ENCODE peak calls at places on chromosomes 11 and 22, in six cellular contexts. P, R, S, Z, I and L are unnamed samples.

GRCh38 chr22:46563381-46564083 is 26.1 kb upstream of the CELSR1 start:
- DNase-seq in R (peak), S (peak), I (no peak), P (peak), Z (peak), L (peak)

GRCh38 chr11:64291746-64292457 is 800 bp downstream of the KCNK4 start:
- DNase-seq in S (no peak), P (no peak), I (no peak), R (no peak), Z (peak), L (no peak)

GRCh38 chr11:34158661-34159060 is 53.2 kb downstream of the NAT10 start:
- DNase-seq in P (no peak), R (no peak), Z (no peak), S (no peak), I (no peak), L (no peak)

GRCh38 chr11:129888451-129888850 is 6.9 kb downstream of the NFRKB start:
- DNase-seq in P (no peak), S (no peak), Z (no peak), I (no peak), R (no peak), L (no peak)

GRCh38 chr11:28673687-28674431 is 565.7 kb downstream of the METTL15 start:
- DNase-seq in I (no peak), R (no peak), S (no peak), Z (no peak), P (no peak), L (no peak)

GRCh38 chr11:68904458-68904847 is 762 bp downstream of the IGHMBP2 start:
- DNase-seq in P (no peak), R (no peak), Z (peak), I (peak), S (no peak), L (no peak)

GRCh38 chr22:17788528-17789378 is 14.5 kb upstream of the BID start:
- DNase-seq in I (no peak), R (no peak), S (no peak), Z (no peak), P (no peak), L (no peak)

GRCh38 chr11:18352581-18352980 is 30.2 kb downstream of the GTF2H1 start:
- DNase-seq in S (no peak), I (no peak), R (no peak), P (no peak), Z (no peak), L (no peak)

GRCh38 chr22:18148508-18148965 is 1.4 kb upstream of the USP18 start:
- DNase-seq in I (no peak), R (no peak), Z (no peak), S (peak), P (no peak), L (no peak)

GRCh38 chr11:79018371-79018849 is 422.4 kb downstream of the TENM4 start:
- DNase-seq in R (no peak), I (no peak), S (no peak), Z (peak), P (peak), L (no peak)

GRCh38 chr11:47399860-47400812 is 8.3 kb upstream of the SLC39A13 start:
- DNase-seq in I (no peak), R (peak), Z (peak), S (no peak), P (no peak), L (peak)

GRCh38 chr11:95767498-95767897 is 22.1 kb downstream of the FAM76B start:
- DNase-seq in I (no peak), Z (no peak), P (peak), S (no peak), R (no peak), L (no peak)

GRCh38 chr11:124183045-124183444 is at the start of gene OR10D3:
- DNase-seq in I (no peak), P (no peak), Z (no peak), R (no peak), S (no peak), L (no peak)

GRCh38 chr11:127890026-127890611 is 697.2 kb downstream of the ETS1 start:
- DNase-seq in I (no peak), S (no peak), R (no peak), Z (no peak), P (peak), L (no peak)

GRCh38 chr11:87368876-87369480 is 331.2 kb downstream of the TMEM135 start:
- DNase-seq in R (no peak), I (no peak), Z (no peak), S (no peak), P (no peak), L (no peak)

GRCh38 chr11:130648601-130649000 is 200.2 kb downstream of the ADAMTS15 start:
- DNase-seq in S (no peak), R (peak), I (no peak), Z (no peak), P (no peak), L (no peak)

GRCh38 chr22:22681221-22681739 is 36.9 kb downstream of the GGTLC2 start:
- DNase-seq in P (peak), Z (no peak), S (no peak), I (no peak), R (no peak), L (no peak)

GRCh38 chr11:106399075-106399500 is 321.6 kb downstream of the AASDHPPT start:
- DNase-seq in P (peak), S (no peak), R (peak), I (no peak), Z (peak), L (no peak)

GRCh38 chr11:31882951-31883392 is 71.8 kb upstream of the PAX6 start:
- DNase-seq in I (peak), P (no peak), R (no peak), Z (no peak), S (no peak), L (no peak)

GRCh38 chr22:47299211-47299878 is 536.9 kb downstream of the TBC1D22A start:
- DNase-seq in S (no peak), P (no peak), R (no peak), I (no peak), Z (peak), L (no peak)

GRCh38 chr11:67497656-67498291 is 7.4 kb downstream of the PITPNM1 start:
- DNase-seq in P (no peak), R (peak), I (no peak), Z (no peak), S (no peak), L (no peak)

GRCh38 chr11:13923716-13924650 is 38.5 kb upstream of the SPON1 start:
- DNase-seq in R (no peak), I (no peak), Z (no peak), P (no peak), S (no peak), L (no peak)

GRCh38 chr11:30107899-30108298 is 91.1 kb upstream of the KCNA4 start:
- DNase-seq in Z (no peak), P (peak), R (no peak), S (no peak), I (no peak), L (no peak)

GRCh38 chr11:101914349-101914736 is 467 bp upstream of the CEP126 start:
- DNase-seq in I (peak), P (peak), S (no peak), R (no peak), Z (no peak), L (no peak)

GRCh38 chr22:20946080-20946986 is 20.7 kb upstream of the AIFM3 start:
- DNase-seq in S (no peak), I (no peak), P (no peak), R (no peak), Z (no peak), L (no peak)

GRCh38 chr11:118677977-118678376 is 1.5 kb downstream of the TREH start:
- DNase-seq in S (no peak), R (no peak), P (no peak), Z (no peak), I (no peak), L (no peak)

GRCh38 chr11:96061094-96061493 is 137.2 kb upstream of the MTMR2 start:
- DNase-seq in P (no peak), S (peak), I (no peak), R (no peak), Z (no peak), L (no peak)

GRCh38 chr11:69771466-69771865 is 3.7 kb downstream of the FGF4 start:
- DNase-seq in P (no peak), R (no peak), Z (no peak), I (no peak), S (no peak), L (no peak)

GRCh38 chr11:15627560-15627959 is 512.8 kb downstream of the INSC start:
- DNase-seq in S (no peak), R (no peak), P (peak), I (no peak), Z (no peak), L (no peak)

GRCh38 chr11:17298302-17298701 is 21.8 kb downstream of the NUCB2 start:
- DNase-seq in S (no peak), P (no peak), Z (no peak), R (no peak), I (no peak), L (no peak)

GRCh38 chr11:26480041-26480440 is 92.0 kb downstream of the MUC15 start:
- DNase-seq in I (no peak), Z (no peak), R (no peak), S (no peak), P (no peak), L (no peak)

GRCh38 chr11:1854132-1854948 is 1.5 kb downstream of the LSP1 start:
- DNase-seq in P (no peak), S (no peak), I (no peak), R (peak), Z (no peak), L (peak)

GRCh38 chr11:114678125-114679036 is at the start of gene NXPE2:
- DNase-seq in Z (no peak), S (no peak), P (no peak), R (no peak), I (no peak), L (no peak)

GRCh38 chr22:22870577-22871398 is 16.8 kb upstream of the IGLL5 start:
- DNase-seq in S (no peak), Z (no peak), R (no peak), I (no peak), P (no peak), L (peak)

GRCh38 chr11:12263141-12263693 is 114.2 kb upstream of the PARVA start:
- DNase-seq in P (no peak), R (no peak), I (no peak), S (no peak), Z (peak), L (no peak)
- H3K9ac ChIP-seq in P (no peak), R (no peak), I (peak), S (no peak), Z (no peak), L (no peak)

DNA sequence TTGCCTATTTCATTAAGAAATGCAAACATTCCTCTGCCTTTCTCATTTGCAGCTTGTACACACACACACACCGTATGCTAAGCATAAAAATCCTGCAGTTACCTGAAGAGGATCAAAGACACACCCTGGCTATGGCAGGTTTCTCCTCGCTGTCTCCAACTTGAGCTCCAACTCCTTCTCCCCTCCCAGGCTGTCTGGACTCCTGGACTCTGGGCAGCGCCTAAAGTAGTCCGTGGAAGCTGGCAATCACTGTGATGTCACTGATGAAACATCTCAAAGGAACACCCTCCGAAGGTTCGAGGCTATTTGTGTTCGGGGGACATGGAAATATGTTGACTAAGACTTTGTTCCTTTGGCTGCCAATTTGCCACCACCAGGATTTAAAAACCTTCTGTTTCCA is at the start of gene SLN:
- DNase-seq in Z (no peak), R (no peak), P (no peak), S (no peak), I (no peak), L (no peak)
- H3K9ac ChIP-seq in Z (no peak), R (no peak), P (no peak), S (no peak), I (no peak), L (no peak)

GRCh38 chr11:2944530-2944929 is 15.3 kb upstream of the PHLDA2 start:
- DNase-seq in S (no peak), Z (no peak), R (peak), P (no peak), I (no peak), L (no peak)
- H3K9ac ChIP-seq in S (no peak), Z (no peak), R (no peak), P (no peak), I (no peak), L (no peak)

GRCh38 chr22:27594474-27595134 is 207.0 kb downstream of the MN1 start:
- DNase-seq in I (no peak), P (no peak), Z (no peak), R (no peak), S (no peak), L (no peak)

GRCh38 chr22:27593378-27593777 is 208.2 kb downstream of the MN1 start:
- DNase-seq in Z (no peak), P (no peak), R (no peak), I (no peak), S (no peak), L (no peak)

GRCh38 chr22:27596133-27596905 is 205.2 kb downstream of the MN1 start:
- DNase-seq in Z (no peak), R (no peak), S (no peak), P (no peak), I (no peak), L (no peak)

GRCh38 chr22:27591060-27591459 is 210.5 kb downstream of the MN1 start:
- DNase-seq in S (no peak), Z (no peak), P (no peak), I (no peak), R (no peak), L (no peak)

DNA sequence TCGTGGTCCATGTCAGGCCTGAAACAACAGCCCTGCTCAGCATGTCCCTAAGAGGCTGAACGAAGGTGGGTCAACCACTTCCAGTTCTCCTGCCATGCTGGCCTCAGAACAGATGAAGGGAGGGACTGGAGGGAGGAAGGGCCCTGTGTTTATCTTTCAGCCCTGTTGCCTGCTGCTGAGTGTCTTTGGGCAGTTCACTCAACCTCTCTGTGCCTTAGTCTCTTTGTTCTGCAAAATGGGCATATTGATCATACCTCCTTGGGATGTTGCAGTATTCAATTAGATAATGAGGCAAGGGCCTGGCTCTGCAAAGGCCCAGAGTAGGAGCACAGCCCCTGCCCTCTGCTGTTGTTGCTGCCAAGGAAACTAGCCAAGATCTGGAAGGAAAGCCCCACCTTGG is 207.5 kb downstream of the MN1 start:
- DNase-seq in S (no peak), P (no peak), Z (no peak), I (no peak), R (no peak), L (no peak)
- H3K9ac ChIP-seq in S (no peak), P (no peak), Z (no peak), I (no peak), R (no peak), L (no peak)

GRCh38 chr22:24209016-24209415 is 27.7 kb downstream of the SUSD2 start:
- DNase-seq in P (no peak), R (no peak), S (no peak), I (no peak), Z (no peak), L (no peak)

GRCh38 chr22:24207264-24208011 is 26.2 kb downstream of the SUSD2 start:
- DNase-seq in S (no peak), Z (no peak), R (no peak), I (no peak), P (no peak), L (no peak)

GRCh38 chr22:24205438-24206189 is 24.3 kb downstream of the SUSD2 start:
- DNase-seq in Z (no peak), I (no peak), S (no peak), R (no peak), P (no peak), L (no peak)

GRCh38 chr22:24208012-24208749 is 26.9 kb downstream of the SUSD2 start:
- DNase-seq in S (peak), Z (peak), I (no peak), R (no peak), P (peak), L (no peak)
- H3K9ac ChIP-seq in S (peak), Z (peak), I (no peak), R (no peak), P (no peak), L (no peak)

GRCh38 chr22:44583854-44584253 is 85.8 kb upstream of the RTL6 start:
- DNase-seq in I (no peak), P (no peak), R (peak), S (no peak), Z (no peak), L (no peak)

GRCh38 chr22:44584256-44584902 is 86.3 kb upstream of the RTL6 start:
- DNase-seq in R (peak), I (no peak), P (no peak), Z (no peak), S (no peak), L (no peak)

GRCh38 chr22:44580756-44581435 is 82.9 kb upstream of the RTL6 start:
- DNase-seq in S (no peak), P (no peak), R (peak), Z (no peak), I (no peak), L (no peak)

GRCh38 chr22:44582016-44582415 is 84.0 kb upstream of the RTL6 start:
- DNase-seq in I (no peak), S (no peak), P (no peak), R (peak), Z (no peak), L (no peak)

GRCh38 chr22:44583076-44583760 is 85.2 kb upstream of the RTL6 start:
- DNase-seq in Z (no peak), I (no peak), P (no peak), S (no peak), R (peak), L (no peak)
- H3K9ac ChIP-seq in Z (no peak), I (no peak), P (no peak), S (no peak), R (no peak), L (no peak)

GRCh38 chr22:45511847-45512261 is 9.2 kb downstream of the FBLN1 start:
- DNase-seq in R (peak), S (no peak), Z (no peak), I (no peak), P (peak), L (no peak)
- H3K9ac ChIP-seq in R (no peak), S (no peak), Z (no peak), I (no peak), P (no peak), L (no peak)